ENCODE peak calls at places on chromosomes 2 and 18, in nine cellular contexts. U is B cell, R is heart left ventricle, V is breast epithelium, T is fibroblast of villous mesenchyme, S is AG09309, F is suprapubic skin, Z is nephron progenitor cell, Y is ovary. J is an unnamed sample.

GRCh38 chr18:74476154-74476553 is 19.0 kb upstream of the DIPK1C start:
- DNase-seq in Z (peak; percentile 76), Y (no peak), F (no peak), S (no peak), U (no peak), V (no peak), R (no peak), T (peak; percentile 15), J (no peak)

GRCh38 chr2:75627902-75628504 is 18.6 kb upstream of the MRPL19 start:
- DNase-seq in F (no peak), U (peak; percentile 58), V (peak; percentile 61), R (peak; percentile 70), Z (peak; percentile 86), Y (peak; percentile 72), S (no peak), T (peak; percentile 64), J (peak; percentile 68)

GRCh38 chr18:25230658-25231326 is 121.2 kb downstream of the ZNF521 start:
- DNase-seq in U (no peak), Y (peak; percentile 87), F (peak; percentile 84), R (peak; percentile 72), T (peak; percentile 89), S (peak; percentile 73), Z (no peak), V (peak; percentile 65), J (no peak)

GRCh38 chr2:215269397-215270117 is 42.3 kb upstream of the ATIC start:
- DNase-seq in U (peak; percentile 58), R (no peak), Y (peak; percentile 62), Z (peak; percentile 69), T (peak; percentile 91), V (no peak), S (peak; percentile 59), F (no peak), J (peak; percentile 47)

GRCh38 chr2:179059026-179059680 is 9.2 kb upstream of the CCDC141 start:
- DNase-seq in V (no peak), S (no peak), Z (no peak), F (no peak), R (no peak), U (no peak), Y (no peak), T (no peak), J (peak; percentile 35)

GRCh38 chr2:135585586-135585985 is 54.3 kb downstream of the R3HDM1 start:
- DNase-seq in F (no peak), Z (no peak), V (no peak), T (peak; percentile 8), S (no peak), U (no peak), Y (no peak), R (no peak), J (no peak)

GRCh38 chr2:65957886-65958285 is 477.0 kb upstream of the MEIS1 start:
- DNase-seq in V (no peak), Y (no peak), R (no peak), F (no peak), U (no peak), S (no peak), Z (no peak), T (no peak), J (no peak)

GRCh38 chr2:219306047-219306446 is 3.2 kb downstream of the PTPRN start:
- DNase-seq in T (no peak), Y (no peak), F (no peak), Z (no peak), R (no peak), U (no peak), V (no peak), S (no peak), J (no peak)

GRCh38 chr2:109409347-109410020 is 204.3 kb downstream of the SEPTIN10 start:
- DNase-seq in Y (no peak), F (no peak), T (no peak), V (no peak), S (no peak), R (no peak), Z (peak; percentile 32), U (no peak), J (no peak)

GRCh38 chr2:190505696-190506095 is 28.8 kb downstream of the NEMP2 start:
- DNase-seq in R (no peak), V (no peak), T (no peak), Y (no peak), Z (no peak), U (no peak), S (no peak), F (no peak), J (no peak)

GRCh38 chr18:61236476-61237057 is 96.7 kb upstream of the CDH20 start:
- DNase-seq in V (no peak), Z (no peak), S (no peak), Y (no peak), T (no peak), F (no peak), R (no peak), U (no peak), J (no peak)

GRCh38 chr2:41716497-41716896 is 331.3 kb upstream of the PKDCC start:
- DNase-seq in Y (no peak), T (no peak), F (no peak), S (no peak), U (no peak), R (no peak), Z (no peak), V (no peak), J (no peak)

GRCh38 chr2:54325148-54325547 is 69.1 kb upstream of the TSPYL6 start:
- DNase-seq in Y (no peak), V (no peak), U (no peak), S (no peak), Z (no peak), R (no peak), F (no peak), T (no peak), J (no peak)

GRCh38 chr2:11058129-11058528 is 97.1 kb upstream of the SLC66A3 start:
- DNase-seq in S (no peak), R (no peak), T (no peak), U (no peak), F (no peak), V (no peak), Y (no peak), Z (no peak), J (no peak)

GRCh38 chr18:59062643-59063006 is 77.1 kb upstream of the SEC11C start:
- DNase-seq in U (no peak), T (no peak), V (no peak), Z (no peak), R (no peak), F (no peak), S (no peak), Y (no peak), J (no peak)

GRCh38 chr2:215290980-215291599 is 20.8 kb upstream of the ATIC start:
- DNase-seq in U (no peak), R (no peak), S (no peak), Z (no peak), Y (no peak), F (no peak), V (no peak), T (peak; percentile 40), J (no peak)

GRCh38 chr18:55406374-55407045 is 181.5 kb downstream of the TCF4 start:
- DNase-seq in R (no peak), T (no peak), U (no peak), V (no peak), F (no peak), Y (no peak), Z (no peak), S (no peak), J (no peak)

GRCh38 chr18:48791636-48792105 is 159.1 kb downstream of the SMAD7 start:
- DNase-seq in F (peak; percentile 23), V (no peak), T (no peak), S (no peak), Z (no peak), Y (no peak), R (no peak), U (no peak), J (no peak)

GRCh38 chr2:219335373-219335786 is 2.8 kb upstream of the RESP18 start:
- DNase-seq in F (no peak), T (no peak), Z (no peak), Y (no peak), R (no peak), U (no peak), S (no peak), V (no peak), J (no peak)

GRCh38 chr2:86025229-86025820 is 80.4 kb downstream of the POLR1A start:
- DNase-seq in S (no peak), V (no peak), U (no peak), F (no peak), Y (no peak), T (no peak), R (no peak), Z (no peak), J (no peak)
- TF ChIP-seq CTCF in S (peak; percentile 15), V (no peak), U (no peak), F (no peak), Y (no peak), T (peak; percentile 26), R (no peak), Z (no peak), J (no peak)

GRCh38 chr2:125227843-125228392 is 1202.8 kb downstream of the CNTNAP5 start:
- DNase-seq in S (no peak), V (no peak), T (no peak), F (no peak), U (no peak), Y (no peak), R (no peak), Z (no peak), J (no peak)
- TF ChIP-seq CTCF in S (no peak), V (no peak), T (no peak), F (no peak), U (no peak), Y (no peak), R (no peak), Z (peak; percentile 22), J (no peak)

DNA sequence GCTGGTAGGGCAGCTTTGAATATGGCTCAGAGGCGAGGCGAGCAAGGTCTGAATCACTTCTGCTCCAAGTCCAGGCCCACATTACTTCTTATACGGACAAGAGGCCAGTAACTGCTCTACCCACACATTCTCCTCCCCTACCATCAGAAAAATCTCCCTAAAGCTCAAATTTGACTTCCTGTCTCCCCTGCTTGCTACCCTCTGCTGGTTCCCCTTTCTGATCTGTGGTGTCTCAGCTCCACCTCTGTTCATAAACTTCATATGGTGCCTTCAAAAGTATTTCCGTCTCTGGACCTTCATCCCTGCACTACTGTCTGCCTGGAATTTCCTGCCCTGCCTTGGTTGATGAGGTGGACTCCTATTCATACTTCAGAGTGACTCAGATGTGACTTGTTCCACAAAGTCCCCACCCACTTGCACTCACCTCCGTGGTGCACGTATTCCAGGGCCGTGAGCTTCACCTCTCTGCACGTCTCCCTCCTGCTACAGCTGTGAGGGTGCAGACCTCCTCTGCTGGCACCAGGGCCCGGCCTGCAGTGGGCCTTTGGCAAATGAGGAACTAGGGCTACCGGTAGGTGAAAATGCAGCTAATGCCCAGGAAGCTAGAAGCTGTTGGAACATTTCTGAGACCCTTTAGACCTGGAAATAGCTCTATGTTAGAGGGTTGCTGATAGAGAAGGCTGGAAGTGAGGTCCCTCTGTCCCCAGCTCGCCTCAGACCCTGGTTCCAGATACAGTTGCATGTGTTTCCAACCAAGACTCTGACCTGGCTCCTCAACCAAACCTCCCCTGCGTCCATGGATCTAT is 24.6 kb upstream of the KCMF1 start:
- DNase-seq in T (no peak), Z (no peak), U (peak; percentile 66), V (no peak), Y (no peak), F (no peak), S (no peak), R (no peak), J (peak; percentile 78)
- TF ChIP-seq CTCF in T (no peak), Z (no peak), U (no peak), V (no peak), Y (no peak), F (no peak), S (no peak), R (no peak), J (peak; percentile 19)

DNA sequence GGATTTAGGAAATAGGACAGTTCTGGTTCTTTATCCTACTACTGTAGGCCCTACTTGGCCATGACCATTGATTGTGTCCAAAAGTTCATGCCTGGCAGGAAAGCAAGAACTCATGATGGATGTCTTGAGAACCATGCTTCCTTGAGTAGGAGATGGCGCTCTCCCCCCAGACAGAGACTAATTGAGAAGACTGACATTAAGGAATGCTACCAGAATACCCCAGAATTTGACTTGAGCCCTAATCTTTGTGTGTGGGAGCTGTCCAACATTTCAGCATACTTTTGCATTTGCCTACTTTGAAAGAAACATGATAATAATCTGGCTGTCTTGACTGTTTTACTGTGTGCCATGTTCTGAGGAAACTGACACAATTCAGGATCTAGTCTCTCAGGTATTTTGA is 23.3 kb downstream of the MAPRE3 start:
- DNase-seq in S (no peak), F (no peak), T (no peak), U (no peak), R (no peak), Y (no peak), V (no peak), Z (no peak), J (no peak)
- TF ChIP-seq CTCF in S (no peak), F (no peak), T (no peak), U (no peak), R (no peak), Y (no peak), V (no peak), Z (no peak), J (no peak)